ENCODE peak calls at places on chromosome 2, in ten cellular contexts. One of them, this sample, is unnamed.

GRCh38 chr2:212554233-212554632 is 15.6 kb upstream of the ERBB4 start:
- DNase-seq in transverse colon: no peak
- DNase-seq in stomach: no peak
- DNase-seq in A549: no peak
- DNase-seq in uterus: no peak
- DNase-seq in right lobe of liver: no peak
- DNase-seq in adrenal gland: no peak
- DNase-seq in vagina: no peak
- DNase-seq in gastrocnemius medialis: no peak
- DNase-seq in ovary: no peak
- DNase-seq in this sample: no peak

GRCh38 chr2:198042189-198042588 is 237.8 kb downstream of the PLCL1 start:
- DNase-seq in right lobe of liver: no peak
- DNase-seq in gastrocnemius medialis: no peak
- DNase-seq in A549: no peak
- DNase-seq in stomach: no peak
- DNase-seq in uterus: no peak
- DNase-seq in adrenal gland: no peak
- DNase-seq in vagina: no peak
- DNase-seq in ovary: no peak
- DNase-seq in transverse colon: no peak
- DNase-seq in this sample: no peak

GRCh38 chr2:98123286-98123685 is 36.3 kb downstream of the VWA3B start:
- DNase-seq in transverse colon: no peak
- DNase-seq in vagina: no peak
- DNase-seq in A549: no peak
- DNase-seq in stomach: no peak
- DNase-seq in ovary: no peak
- DNase-seq in right lobe of liver: no peak
- DNase-seq in uterus: no peak
- DNase-seq in adrenal gland: no peak
- DNase-seq in gastrocnemius medialis: no peak
- DNase-seq in this sample: peak; percentile 10

GRCh38 chr2:196166876-196167275 is 4.5 kb downstream of the STK17B start:
- DNase-seq in adrenal gland: no peak
- DNase-seq in ovary: no peak
- DNase-seq in A549: no peak
- DNase-seq in transverse colon: no peak
- DNase-seq in uterus: no peak
- DNase-seq in stomach: no peak
- DNase-seq in gastrocnemius medialis: no peak
- DNase-seq in vagina: no peak
- DNase-seq in right lobe of liver: no peak
- DNase-seq in this sample: no peak

GRCh38 chr2:46297546-46298271 is 502 bp downstream of the EPAS1 start:
- DNase-seq in uterus: peak; percentile 55
- DNase-seq in gastrocnemius medialis: peak; percentile 76
- DNase-seq in vagina: no peak
- DNase-seq in A549: peak; percentile 78
- DNase-seq in adrenal gland: peak; percentile 53
- DNase-seq in ovary: peak; percentile 75
- DNase-seq in transverse colon: peak; percentile 93
- DNase-seq in right lobe of liver: peak; percentile 95
- DNase-seq in stomach: peak; percentile 89
- DNase-seq in this sample: peak; percentile 93

GRCh38 chr2:240351826-240352426 is 83.5 kb upstream of the GPC1 start:
- DNase-seq in stomach: no peak
- DNase-seq in A549: no peak
- DNase-seq in transverse colon: no peak
- DNase-seq in vagina: no peak
- DNase-seq in adrenal gland: no peak
- DNase-seq in uterus: no peak
- DNase-seq in right lobe of liver: peak; percentile 45
- DNase-seq in gastrocnemius medialis: no peak
- DNase-seq in ovary: no peak
- DNase-seq in this sample: no peak

GRCh38 chr2:68432696-68433658 is 34.1 kb downstream of the FBXO48 start:
- DNase-seq in adrenal gland: no peak
- DNase-seq in ovary: no peak
- DNase-seq in gastrocnemius medialis: no peak
- DNase-seq in uterus: no peak
- DNase-seq in A549: no peak
- DNase-seq in right lobe of liver: no peak
- DNase-seq in stomach: peak; percentile 75
- DNase-seq in vagina: no peak
- DNase-seq in transverse colon: no peak
- DNase-seq in this sample: peak; percentile 30

GRCh38 chr2:220531216-220531615 is 903.8 kb downstream of the SLC4A3 start:
- DNase-seq in right lobe of liver: no peak
- DNase-seq in stomach: no peak
- DNase-seq in uterus: no peak
- DNase-seq in gastrocnemius medialis: no peak
- DNase-seq in adrenal gland: no peak
- DNase-seq in A549: no peak
- DNase-seq in vagina: no peak
- DNase-seq in ovary: no peak
- DNase-seq in transverse colon: no peak
- DNase-seq in this sample: no peak

GRCh38 chr2:11234309-11234708 is 79.0 kb downstream of the SLC66A3 start:
- DNase-seq in ovary: no peak
- DNase-seq in transverse colon: no peak
- DNase-seq in stomach: no peak
- DNase-seq in vagina: no peak
- DNase-seq in gastrocnemius medialis: no peak
- DNase-seq in right lobe of liver: no peak
- DNase-seq in A549: no peak
- DNase-seq in uterus: no peak
- DNase-seq in adrenal gland: no peak
- DNase-seq in this sample: no peak

GRCh38 chr2:169047253-169048250 is 16.4 kb upstream of the ABCB11 start:
- DNase-seq in transverse colon: no peak
- DNase-seq in uterus: no peak
- DNase-seq in adrenal gland: no peak
- DNase-seq in stomach: no peak
- DNase-seq in right lobe of liver: no peak
- DNase-seq in A549: no peak
- DNase-seq in ovary: no peak
- DNase-seq in gastrocnemius medialis: no peak
- DNase-seq in vagina: no peak
- DNase-seq in this sample: no peak

GRCh38 chr2:65076345-65076710 is 20.1 kb downstream of the CEP68 start:
- DNase-seq in gastrocnemius medialis: no peak
- DNase-seq in stomach: no peak
- DNase-seq in right lobe of liver: no peak
- DNase-seq in transverse colon: no peak
- DNase-seq in vagina: no peak
- DNase-seq in adrenal gland: no peak
- DNase-seq in A549: no peak
- DNase-seq in ovary: no peak
- DNase-seq in uterus: no peak
- DNase-seq in this sample: no peak

GRCh38 chr2:238104071-238104511 is 4.0 kb downstream of the ESPNL start:
- DNase-seq in stomach: no peak
- DNase-seq in ovary: no peak
- DNase-seq in gastrocnemius medialis: no peak
- DNase-seq in right lobe of liver: no peak
- DNase-seq in adrenal gland: no peak
- DNase-seq in transverse colon: peak; percentile 5
- DNase-seq in vagina: no peak
- DNase-seq in uterus: no peak
- DNase-seq in A549: no peak
- DNase-seq in this sample: no peak

GRCh38 chr2:223941579-223942277 is 3.4 kb downstream of the WDFY1 start:
- DNase-seq in right lobe of liver: no peak
- DNase-seq in gastrocnemius medialis: no peak
- DNase-seq in A549: no peak
- DNase-seq in transverse colon: peak; percentile 37
- DNase-seq in stomach: no peak
- DNase-seq in adrenal gland: no peak
- DNase-seq in ovary: no peak
- DNase-seq in uterus: no peak
- DNase-seq in vagina: no peak
- DNase-seq in this sample: no peak

GRCh38 chr2:165594935-165595255 is 125.4 kb downstream of the CSRNP3 start:
- DNase-seq in transverse colon: no peak
- DNase-seq in adrenal gland: no peak
- DNase-seq in stomach: no peak
- DNase-seq in right lobe of liver: no peak
- DNase-seq in ovary: no peak
- DNase-seq in A549: no peak
- DNase-seq in uterus: no peak
- DNase-seq in gastrocnemius medialis: no peak
- DNase-seq in vagina: no peak
- DNase-seq in this sample: no peak

DNA sequence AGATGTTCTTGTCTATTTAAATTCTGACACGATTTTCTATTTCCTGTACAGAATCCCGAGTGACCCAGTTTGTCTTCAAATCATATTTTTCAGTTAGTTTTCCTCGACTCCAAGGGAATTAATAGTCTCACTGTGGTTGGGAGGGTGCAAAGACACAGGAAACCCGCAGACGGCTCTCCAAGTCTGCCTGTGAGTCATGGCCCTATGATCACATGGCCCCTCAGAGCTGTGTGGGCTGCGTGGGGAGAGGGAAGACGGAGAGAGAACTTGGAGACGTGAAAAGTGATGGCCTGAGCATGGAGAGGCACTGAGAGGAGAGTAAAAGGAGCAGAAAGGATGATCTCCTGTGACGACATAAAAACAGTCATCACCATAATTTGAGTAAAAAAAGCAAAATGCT is 989.9 kb downstream of the DCDC2C start:
- DNase-seq in adrenal gland: peak; percentile 29
- DNase-seq in gastrocnemius medialis: no peak
- DNase-seq in right lobe of liver: no peak
- DNase-seq in vagina: no peak
- DNase-seq in stomach: no peak
- DNase-seq in uterus: no peak
- DNase-seq in ovary: no peak
- DNase-seq in A549: no peak
- DNase-seq in transverse colon: no peak
- DNase-seq in this sample: no peak
- H3K9me3 ChIP-seq in adrenal gland: no peaks in the 10 kb centered on the region
- H3K9me3 ChIP-seq in gastrocnemius medialis: no peaks in the 10 kb centered on the region
- H3K9me3 ChIP-seq in right lobe of liver: no peaks in the 10 kb centered on the region
- H3K9me3 ChIP-seq in vagina: no peaks in the 10 kb centered on the region
- H3K9me3 ChIP-seq in stomach: no peaks in the 10 kb centered on the region
- H3K9me3 ChIP-seq in uterus: no peaks in the 10 kb centered on the region
- H3K9me3 ChIP-seq in ovary: no peaks in the 10 kb centered on the region
- H3K9me3 ChIP-seq in A549: peaks cover 3% of the 10 kb centered on the region
- H3K9me3 ChIP-seq in transverse colon: no peaks in the 10 kb centered on the region
- H3K9me3 ChIP-seq in this sample: no peaks in the 10 kb centered on the region

GRCh38 chr2:62705859-62706720 is 577 bp downstream of the EHBP1 start:
- DNase-seq in transverse colon: peak; percentile 67
- DNase-seq in vagina: no peak
- DNase-seq in uterus: peak; percentile 66
- DNase-seq in adrenal gland: peak; percentile 80
- DNase-seq in right lobe of liver: peak; percentile 85
- DNase-seq in stomach: peak; percentile 49
- DNase-seq in gastrocnemius medialis: peak; percentile 28
- DNase-seq in A549: peak; percentile 73
- DNase-seq in ovary: peak; percentile 76
- DNase-seq in this sample: peak; percentile 69
- TF ChIP-seq POLR2A in transverse colon: no peak
- TF ChIP-seq POLR2A in vagina: no peak
- TF ChIP-seq POLR2A in uterus: no peak
- TF ChIP-seq POLR2A in adrenal gland: no peak
- TF ChIP-seq POLR2A in right lobe of liver: no peak
- TF ChIP-seq POLR2A in stomach: no peak
- TF ChIP-seq POLR2A in gastrocnemius medialis: peak; percentile 1
- TF ChIP-seq POLR2A in A549: peak; percentile 9
- TF ChIP-seq POLR2A in ovary: no peak
- TF ChIP-seq POLR2A in this sample: peak; percentile 34

GRCh38 chr2:62284471-62284870 is 88.6 kb downstream of the B3GNT2 start:
- DNase-seq in transverse colon: no peak
- DNase-seq in adrenal gland: no peak
- DNase-seq in vagina: no peak
- DNase-seq in A549: no peak
- DNase-seq in right lobe of liver: no peak
- DNase-seq in gastrocnemius medialis: no peak
- DNase-seq in uterus: no peak
- DNase-seq in stomach: no peak
- DNase-seq in ovary: no peak
- DNase-seq in this sample: no peak

GRCh38 chr2:62277688-62278087 is 81.8 kb downstream of the B3GNT2 start:
- DNase-seq in adrenal gland: no peak
- DNase-seq in transverse colon: no peak
- DNase-seq in right lobe of liver: no peak
- DNase-seq in uterus: no peak
- DNase-seq in A549: no peak
- DNase-seq in vagina: no peak
- DNase-seq in stomach: no peak
- DNase-seq in gastrocnemius medialis: no peak
- DNase-seq in ovary: no peak
- DNase-seq in this sample: no peak

GRCh38 chr2:62284980-62285379 is 89.1 kb downstream of the B3GNT2 start:
- DNase-seq in uterus: no peak
- DNase-seq in right lobe of liver: no peak
- DNase-seq in gastrocnemius medialis: no peak
- DNase-seq in ovary: no peak
- DNase-seq in A549: no peak
- DNase-seq in adrenal gland: no peak
- DNase-seq in transverse colon: no peak
- DNase-seq in vagina: no peak
- DNase-seq in stomach: no peak
- DNase-seq in this sample: no peak

GRCh38 chr2:62283147-62283546 is 87.2 kb downstream of the B3GNT2 start:
- DNase-seq in adrenal gland: no peak
- DNase-seq in transverse colon: no peak
- DNase-seq in right lobe of liver: no peak
- DNase-seq in gastrocnemius medialis: no peak
- DNase-seq in ovary: no peak
- DNase-seq in vagina: no peak
- DNase-seq in A549: no peak
- DNase-seq in stomach: no peak
- DNase-seq in uterus: no peak
- DNase-seq in this sample: no peak

DNA sequence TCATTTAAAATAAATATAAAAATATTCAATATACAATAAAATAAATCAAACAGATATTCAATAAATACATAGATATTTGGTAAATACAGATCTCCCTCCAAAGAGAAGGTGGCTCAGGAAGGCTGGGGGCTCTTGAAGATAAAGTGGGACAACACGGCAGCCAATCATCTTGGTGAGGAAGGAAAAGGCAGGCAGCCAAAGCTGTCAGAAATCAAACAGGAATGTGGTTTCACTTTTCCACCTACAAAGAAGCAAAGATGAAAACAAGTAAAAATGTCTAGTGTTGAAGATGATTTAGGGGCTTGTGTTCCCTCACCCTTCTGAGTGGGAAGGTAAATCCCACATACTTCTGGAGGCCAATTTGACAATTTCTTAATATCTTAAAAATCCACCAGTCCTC is 85.7 kb downstream of the B3GNT2 start:
- DNase-seq in gastrocnemius medialis: no peak
- DNase-seq in transverse colon: no peak
- DNase-seq in stomach: no peak
- DNase-seq in ovary: no peak
- DNase-seq in adrenal gland: no peak
- DNase-seq in A549: no peak
- DNase-seq in vagina: no peak
- DNase-seq in right lobe of liver: no peak
- DNase-seq in uterus: no peak
- DNase-seq in this sample: no peak
- H3K9me3 ChIP-seq in gastrocnemius medialis: peaks cover 7% of the 10 kb centered on the region
- H3K9me3 ChIP-seq in transverse colon: peaks cover 19% of the 10 kb centered on the region
- H3K9me3 ChIP-seq in stomach: peaks cover 14% of the 10 kb centered on the region
- H3K9me3 ChIP-seq in ovary: no peaks in the 10 kb centered on the region
- H3K9me3 ChIP-seq in adrenal gland: no peaks in the 10 kb centered on the region
- H3K9me3 ChIP-seq in A549: peaks cover 48% of the 10 kb centered on the region
- H3K9me3 ChIP-seq in vagina: peaks cover 4% of the 10 kb centered on the region
- H3K9me3 ChIP-seq in right lobe of liver: no peaks in the 10 kb centered on the region
- H3K9me3 ChIP-seq in uterus: no peaks in the 10 kb centered on the region
- H3K9me3 ChIP-seq in this sample: no peaks in the 10 kb centered on the region

GRCh38 chr2:8535821-8536685 is 145.8 kb upstream of the ID2 start:
- DNase-seq in A549: no peak
- DNase-seq in adrenal gland: no peak
- DNase-seq in gastrocnemius medialis: no peak
- DNase-seq in uterus: peak; percentile 73
- DNase-seq in vagina: no peak
- DNase-seq in transverse colon: no peak
- DNase-seq in stomach: no peak
- DNase-seq in right lobe of liver: peak; percentile 58
- DNase-seq in ovary: no peak
- DNase-seq in this sample: no peak
- TF ChIP-seq POLR2A in A549: no peak
- TF ChIP-seq POLR2A in adrenal gland: no peak
- TF ChIP-seq POLR2A in gastrocnemius medialis: no peak
- TF ChIP-seq POLR2A in uterus: no peak
- TF ChIP-seq POLR2A in vagina: no peak
- TF ChIP-seq POLR2A in transverse colon: no peak
- TF ChIP-seq POLR2A in stomach: no peak
- TF ChIP-seq POLR2A in right lobe of liver: no peak
- TF ChIP-seq POLR2A in ovary: no peak
- TF ChIP-seq POLR2A in this sample: no peak

This sample was measured in body of pancreas.